ENCODE peak calls at places on chromosomes 11 and 22, in eight cellular contexts. One of them, this sample, is unnamed.

GRCh38 chr22:25514436-25514835 is 50.0 kb upstream of the GRK3 start:
- DNase-seq in stimulated activated CD4-positive, alpha-beta T cell treated with anti-CD3 and anti-CD28 coated beads, Interleukin-4, amount 100 ng/mL, for 48 hours: no peak
- DNase-seq in retinal pigment epithelial cell: no peak
- DNase-seq in activated T-cell treated with anti-CD3 and anti-CD28 coated beads, Interleukin-2, amount 50 U/mL, for 72 hours: no peak
- DNase-seq in hippocampal formation: no peak
- DNase-seq in T-helper 17 cell: no peak
- DNase-seq in NCI-H2029 treated with DMSO at 0.1 percent for 48 hours: no peak
- DNase-seq in anterior cingulate cortex: no peak
- DNase-seq in this sample: no peak

GRCh38 chr22:48306785-48307570 is 1520.7 kb downstream of the BRD1 start:
- DNase-seq in NCI-H2029 treated with DMSO at 0.1 percent for 48 hours: no peak
- DNase-seq in anterior cingulate cortex: no peak
- DNase-seq in retinal pigment epithelial cell: no peak
- DNase-seq in activated T-cell treated with anti-CD3 and anti-CD28 coated beads, Interleukin-2, amount 50 U/mL, for 72 hours: no peak
- DNase-seq in stimulated activated CD4-positive, alpha-beta T cell treated with anti-CD3 and anti-CD28 coated beads, Interleukin-4, amount 100 ng/mL, for 48 hours: no peak
- DNase-seq in T-helper 17 cell: no peak
- DNase-seq in hippocampal formation: no peak
- DNase-seq in this sample: no peak

GRCh38 chr11:79482800-79483199 is 42.0 kb upstream of the TENM4 start:
- DNase-seq in hippocampal formation: peak; percentile 1
- DNase-seq in retinal pigment epithelial cell: no peak
- DNase-seq in NCI-H2029 treated with DMSO at 0.1 percent for 48 hours: no peak
- DNase-seq in T-helper 17 cell: no peak
- DNase-seq in anterior cingulate cortex: no peak
- DNase-seq in stimulated activated CD4-positive, alpha-beta T cell treated with anti-CD3 and anti-CD28 coated beads, Interleukin-4, amount 100 ng/mL, for 48 hours: no peak
- DNase-seq in activated T-cell treated with anti-CD3 and anti-CD28 coated beads, Interleukin-2, amount 50 U/mL, for 72 hours: no peak
- DNase-seq in this sample: peak; percentile 4

GRCh38 chr11:62707277-62707771 is at the start of the genes BSCL2 and GNG3:
- DNase-seq in anterior cingulate cortex: peak; percentile 72
- DNase-seq in T-helper 17 cell: no peak
- DNase-seq in activated T-cell treated with anti-CD3 and anti-CD28 coated beads, Interleukin-2, amount 50 U/mL, for 72 hours: peak; percentile 11
- DNase-seq in hippocampal formation: peak; percentile 84
- DNase-seq in NCI-H2029 treated with DMSO at 0.1 percent for 48 hours: no peak
- DNase-seq in stimulated activated CD4-positive, alpha-beta T cell treated with anti-CD3 and anti-CD28 coated beads, Interleukin-4, amount 100 ng/mL, for 48 hours: no peak
- DNase-seq in retinal pigment epithelial cell: no peak
- DNase-seq in this sample: peak; percentile 75

GRCh38 chr11:86991341-86991740 is 36.1 kb upstream of the FZD4 start:
- DNase-seq in activated T-cell treated with anti-CD3 and anti-CD28 coated beads, Interleukin-2, amount 50 U/mL, for 72 hours: no peak
- DNase-seq in anterior cingulate cortex: no peak
- DNase-seq in stimulated activated CD4-positive, alpha-beta T cell treated with anti-CD3 and anti-CD28 coated beads, Interleukin-4, amount 100 ng/mL, for 48 hours: no peak
- DNase-seq in hippocampal formation: no peak
- DNase-seq in NCI-H2029 treated with DMSO at 0.1 percent for 48 hours: no peak
- DNase-seq in retinal pigment epithelial cell: peak; percentile 61
- DNase-seq in T-helper 17 cell: no peak
- DNase-seq in this sample: no peak

GRCh38 chr11:110148775-110149744 is 55.9 kb downstream of the ZC3H12C start:
- DNase-seq in retinal pigment epithelial cell: no peak
- DNase-seq in anterior cingulate cortex: no peak
- DNase-seq in hippocampal formation: peak; percentile 20
- DNase-seq in NCI-H2029 treated with DMSO at 0.1 percent for 48 hours: no peak
- DNase-seq in activated T-cell treated with anti-CD3 and anti-CD28 coated beads, Interleukin-2, amount 50 U/mL, for 72 hours: no peak
- DNase-seq in stimulated activated CD4-positive, alpha-beta T cell treated with anti-CD3 and anti-CD28 coated beads, Interleukin-4, amount 100 ng/mL, for 48 hours: no peak
- DNase-seq in T-helper 17 cell: no peak
- DNase-seq in this sample: no peak

GRCh38 chr11:20102393-20102792 is 57.9 kb downstream of the DBX1 start:
- DNase-seq in retinal pigment epithelial cell: no peak
- DNase-seq in anterior cingulate cortex: no peak
- DNase-seq in T-helper 17 cell: no peak
- DNase-seq in NCI-H2029 treated with DMSO at 0.1 percent for 48 hours: peak; percentile 39
- DNase-seq in hippocampal formation: no peak
- DNase-seq in activated T-cell treated with anti-CD3 and anti-CD28 coated beads, Interleukin-2, amount 50 U/mL, for 72 hours: no peak
- DNase-seq in stimulated activated CD4-positive, alpha-beta T cell treated with anti-CD3 and anti-CD28 coated beads, Interleukin-4, amount 100 ng/mL, for 48 hours: no peak
- DNase-seq in this sample: no peak

GRCh38 chr22:35996596-35996995 is 32.0 kb downstream of the RBFOX2 start:
- DNase-seq in activated T-cell treated with anti-CD3 and anti-CD28 coated beads, Interleukin-2, amount 50 U/mL, for 72 hours: no peak
- DNase-seq in stimulated activated CD4-positive, alpha-beta T cell treated with anti-CD3 and anti-CD28 coated beads, Interleukin-4, amount 100 ng/mL, for 48 hours: no peak
- DNase-seq in anterior cingulate cortex: no peak
- DNase-seq in hippocampal formation: no peak
- DNase-seq in T-helper 17 cell: no peak
- DNase-seq in NCI-H2029 treated with DMSO at 0.1 percent for 48 hours: no peak
- DNase-seq in retinal pigment epithelial cell: no peak
- DNase-seq in this sample: no peak

GRCh38 chr11:119903389-119903788 is 174.4 kb upstream of the NECTIN1 start:
- DNase-seq in NCI-H2029 treated with DMSO at 0.1 percent for 48 hours: no peak
- DNase-seq in stimulated activated CD4-positive, alpha-beta T cell treated with anti-CD3 and anti-CD28 coated beads, Interleukin-4, amount 100 ng/mL, for 48 hours: no peak
- DNase-seq in hippocampal formation: no peak
- DNase-seq in anterior cingulate cortex: no peak
- DNase-seq in retinal pigment epithelial cell: no peak
- DNase-seq in activated T-cell treated with anti-CD3 and anti-CD28 coated beads, Interleukin-2, amount 50 U/mL, for 72 hours: no peak
- DNase-seq in T-helper 17 cell: no peak
- DNase-seq in this sample: no peak

GRCh38 chr11:129372609-129373488 is 2.8 kb upstream of the BARX2 start:
- DNase-seq in hippocampal formation: no peak
- DNase-seq in T-helper 17 cell: no peak
- DNase-seq in retinal pigment epithelial cell: no peak
- DNase-seq in anterior cingulate cortex: no peak
- DNase-seq in activated T-cell treated with anti-CD3 and anti-CD28 coated beads, Interleukin-2, amount 50 U/mL, for 72 hours: peak; percentile 26
- DNase-seq in stimulated activated CD4-positive, alpha-beta T cell treated with anti-CD3 and anti-CD28 coated beads, Interleukin-4, amount 100 ng/mL, for 48 hours: no peak
- DNase-seq in NCI-H2029 treated with DMSO at 0.1 percent for 48 hours: no peak
- DNase-seq in this sample: no peak

GRCh38 chr11:73989156-73989555 is 6.5 kb upstream of the UCP2 start:
- DNase-seq in NCI-H2029 treated with DMSO at 0.1 percent for 48 hours: no peak
- DNase-seq in T-helper 17 cell: no peak
- DNase-seq in hippocampal formation: no peak
- DNase-seq in stimulated activated CD4-positive, alpha-beta T cell treated with anti-CD3 and anti-CD28 coated beads, Interleukin-4, amount 100 ng/mL, for 48 hours: no peak
- DNase-seq in anterior cingulate cortex: no peak
- DNase-seq in activated T-cell treated with anti-CD3 and anti-CD28 coated beads, Interleukin-2, amount 50 U/mL, for 72 hours: no peak
- DNase-seq in retinal pigment epithelial cell: no peak
- DNase-seq in this sample: no peak

GRCh38 chr11:66886671-66887221 is 29.9 kb downstream of the LRFN4 start:
- DNase-seq in T-helper 17 cell: no peak
- DNase-seq in NCI-H2029 treated with DMSO at 0.1 percent for 48 hours: no peak
- DNase-seq in activated T-cell treated with anti-CD3 and anti-CD28 coated beads, Interleukin-2, amount 50 U/mL, for 72 hours: no peak
- DNase-seq in retinal pigment epithelial cell: no peak
- DNase-seq in stimulated activated CD4-positive, alpha-beta T cell treated with anti-CD3 and anti-CD28 coated beads, Interleukin-4, amount 100 ng/mL, for 48 hours: no peak
- DNase-seq in anterior cingulate cortex: no peak
- DNase-seq in hippocampal formation: no peak
- DNase-seq in this sample: no peak

GRCh38 chr22:36323182-36323854 is 64.4 kb downstream of the MYH9 start:
- DNase-seq in retinal pigment epithelial cell: no peak
- DNase-seq in NCI-H2029 treated with DMSO at 0.1 percent for 48 hours: no peak
- DNase-seq in hippocampal formation: peak; percentile 40
- DNase-seq in activated T-cell treated with anti-CD3 and anti-CD28 coated beads, Interleukin-2, amount 50 U/mL, for 72 hours: no peak
- DNase-seq in anterior cingulate cortex: peak; percentile 57
- DNase-seq in stimulated activated CD4-positive, alpha-beta T cell treated with anti-CD3 and anti-CD28 coated beads, Interleukin-4, amount 100 ng/mL, for 48 hours: no peak
- DNase-seq in T-helper 17 cell: no peak
- DNase-seq in this sample: peak; percentile 56

GRCh38 chr11:59138643-59139042 is 4.0 kb upstream of the FAM111A start:
- DNase-seq in retinal pigment epithelial cell: no peak
- DNase-seq in NCI-H2029 treated with DMSO at 0.1 percent for 48 hours: no peak
- DNase-seq in anterior cingulate cortex: no peak
- DNase-seq in hippocampal formation: no peak
- DNase-seq in activated T-cell treated with anti-CD3 and anti-CD28 coated beads, Interleukin-2, amount 50 U/mL, for 72 hours: no peak
- DNase-seq in stimulated activated CD4-positive, alpha-beta T cell treated with anti-CD3 and anti-CD28 coated beads, Interleukin-4, amount 100 ng/mL, for 48 hours: no peak
- DNase-seq in T-helper 17 cell: no peak
- DNase-seq in this sample: no peak